ENCODE peak calls at places on chromosomes 16 and 17, in four cellular contexts. H is prostate gland, P is thoracic aorta, T is MM.1S. G is an unnamed sample. For H3K4me1 and H3K36me3, the result is how much of the 10 kb centered on the place peaks cover.

GRCh38 chr16:8063151-8063550 is 527.2 kb downstream of the TMEM114 start:
- DNase-seq in H (no peak), P (no peak), T (no peak), G (no peak)

GRCh38 chr16:31010539-31010938 is at the start of gene STX1B:
- DNase-seq in H (no peak), P (no peak), T (no peak), G (no peak)

GRCh38 chr16:9913604-9914330 is 268.5 kb downstream of the GRIN2A start:
- DNase-seq in H (no peak), P (no peak), T (peak), G (no peak)

GRCh38 chr17:13337864-13338371 is 263.8 kb downstream of the HS3ST3A1 start:
- DNase-seq in H (peak), P (no peak), T (peak), G (no peak)

GRCh38 chr17:69047368-69048263 is 13.1 kb downstream of the ABCA9 start:
- DNase-seq in H (no peak), P (no peak), T (no peak), G (peak)

GRCh38 chr16:5653789-5654188 is 556.2 kb upstream of the EEF2KMT start:
- DNase-seq in H (no peak), P (no peak), T (no peak), G (no peak)

GRCh38 chr17:50949128-50950001 is 83.2 kb upstream of the TOB1 start:
- DNase-seq in H (no peak), P (no peak), T (no peak), G (peak)

GRCh38 chr16:82801361-82801760 is 174.6 kb downstream of the CDH13 start:
- DNase-seq in H (no peak), P (no peak), T (no peak), G (no peak)

GRCh38 chr17:1490643-1491405 is 1.7 kb downstream of the MYO1C start:
- DNase-seq in H (peak), P (no peak), T (peak), G (peak)

GRCh38 chr17:42276609-42277341 is 584 bp upstream of the STAT5B start:
- DNase-seq in H (no peak), P (peak), T (no peak), G (peak)
- H3K27ac ChIP-seq in H (peak), P (peak), T (no peak), G (peak)

DNA sequence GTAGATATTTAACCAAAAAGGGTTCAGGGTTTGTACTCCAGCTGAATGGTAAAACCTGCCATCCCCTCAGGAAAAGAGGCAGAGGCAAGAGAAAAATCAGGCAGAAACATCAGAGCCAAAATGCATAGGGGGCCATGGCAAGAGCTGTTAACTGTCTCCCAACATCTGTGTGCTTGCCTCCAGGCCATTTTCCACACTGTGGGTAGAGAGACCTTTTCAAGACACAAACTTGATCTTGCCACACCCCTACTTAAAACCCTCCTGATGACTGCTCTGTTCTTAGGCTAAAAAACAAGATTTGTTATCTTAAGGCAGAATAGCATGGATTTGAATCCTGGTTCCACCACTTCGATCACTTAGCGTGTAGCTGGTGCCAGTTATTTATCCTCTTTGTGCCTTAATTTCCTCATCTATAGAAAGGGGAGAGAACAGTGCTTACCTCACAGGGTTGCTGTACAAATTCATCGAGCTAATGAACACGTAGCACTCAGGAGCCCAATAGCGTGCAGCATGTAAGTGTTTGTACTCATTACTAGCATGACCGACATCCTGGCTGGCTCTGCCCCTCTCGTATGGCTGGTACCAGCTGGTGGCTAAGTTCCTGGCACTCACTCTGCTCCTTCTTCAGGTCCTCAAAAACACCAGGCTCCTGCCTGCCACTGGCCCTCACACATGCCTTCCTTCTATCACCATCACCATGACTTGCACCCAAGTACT is 25.8 kb downstream of the STAT3 start:
- DNase-seq in H (no peak), P (no peak), T (no peak), G (no peak)
- H3K4me1 ChIP-seq in H (under half), P (half or more), T (under half), G (under half)

GRCh38 chr17:38894276-38894675 is 24.4 kb downstream of the LASP1 start:
- DNase-seq in H (no peak), P (no peak), T (no peak), G (no peak)
- H3K36me3 ChIP-seq in H (under half), P (under half), T (under half), G (under half)

DNA sequence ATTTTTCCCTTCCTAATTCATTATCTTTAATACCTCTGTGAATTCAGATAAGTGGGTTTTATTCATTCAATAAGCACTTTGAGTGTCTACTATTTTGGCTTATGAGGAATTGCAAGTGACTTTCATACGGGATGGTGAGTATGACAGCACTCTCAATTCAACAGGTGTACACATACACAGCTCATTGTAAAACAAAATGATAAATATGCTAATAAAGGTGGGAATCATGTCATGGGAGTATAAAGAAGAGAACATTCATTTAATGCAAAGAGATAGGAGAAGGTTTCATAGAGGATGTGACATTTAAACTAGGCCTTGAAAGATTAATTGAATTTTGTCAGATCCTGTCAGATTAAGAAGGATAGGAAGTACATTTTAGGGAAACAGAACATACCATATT is 19.4 kb downstream of the NACA2 start:
- DNase-seq in H (no peak), P (no peak), T (no peak), G (no peak)
- H3K27ac ChIP-seq in H (no peak), P (no peak), T (no peak), G (no peak)

DNA sequence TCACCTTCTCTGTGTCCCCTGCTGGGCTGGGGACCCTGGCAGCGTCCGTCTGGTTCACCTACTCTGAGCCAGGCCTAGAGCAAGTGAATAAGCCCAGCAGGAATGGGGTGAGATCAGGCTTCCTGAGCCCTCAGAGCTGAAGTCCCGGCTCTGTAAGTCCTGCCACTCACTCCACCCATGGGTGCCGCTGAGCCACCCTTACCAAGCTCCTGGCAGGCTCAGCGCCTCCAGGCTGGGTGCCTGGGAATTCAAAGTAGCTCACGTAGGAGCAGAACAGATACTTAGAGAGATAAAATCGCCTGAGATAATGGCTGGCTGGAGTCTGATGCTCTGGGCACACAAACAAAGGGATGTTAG is 9.8 kb upstream of the LASP1NB start:
- DNase-seq in H (no peak), P (no peak), T (no peak), G (no peak)
- H3K4me1 ChIP-seq in H (under half), P (under half), T (under half), G (under half)

GRCh38 chr17:82060001-82060380 is 5.6 kb downstream of the DUS1L start:
- DNase-seq in H (no peak), P (no peak), T (no peak), G (no peak)
- H3K36me3 ChIP-seq in H (under half), P (under half), T (under half), G (under half)

GRCh38 chr16:57444711-57445110 is 2.5 kb downstream of the CIAPIN1 start:
- DNase-seq in H (no peak), P (no peak), T (no peak), G (no peak)
- H3K27ac ChIP-seq in H (no peak), P (no peak), T (no peak), G (no peak)

GRCh38 chr16:89921699-89922476 is 1.3 kb upstream of the TUBB3 start:
- DNase-seq in H (no peak), P (peak), T (no peak), G (peak)
- H3K4me1 ChIP-seq in H (under half), P (under half), T (under half), G (under half)

GRCh38 chr17:4187076-4187475 is 44.1 kb downstream of the CYB5D2 start:
- DNase-seq in H (peak), P (no peak), T (no peak), G (peak)
- H3K36me3 ChIP-seq in H (under half), P (under half), T (under half), G (under half)